ENCODE peak calls at places on chromosomes 6 and 20, in ten cellular contexts. One of them, this sample, is unnamed.

GRCh38 chr6:83354747-83355146 is 76.1 kb downstream of the ME1 start:
- DNase-seq in dorsolateral prefrontal cortex: no peak
- DNase-seq in AG08395: no peak
- DNase-seq in activated T-helper 1 cell treated with anti-CD3 and anti-CD28 coated beads, Interleukin-2, amount 50 U/mL, for 16 hours: no peak
- DNase-seq in activated CD4-positive, alpha-beta T cell treated with anti-CD3 and anti-CD28 coated beads, Interleukin-2, amount 50 U/mL, for 1 hour: no peak
- DNase-seq in Daoy: no peak
- DNase-seq in posterior cingulate gyrus: no peak
- DNase-seq in NCI-H2081: no peak
- DNase-seq in brain microvascular endothelial cell: no peak
- DNase-seq in lower lobe of right lung: no peak
- DNase-seq in this sample: no peak

GRCh38 chr6:15905488-15906392 is 223.1 kb upstream of the MYLIP start:
- DNase-seq in dorsolateral prefrontal cortex: no peak
- DNase-seq in AG08395: no peak
- DNase-seq in activated T-helper 1 cell treated with anti-CD3 and anti-CD28 coated beads, Interleukin-2, amount 50 U/mL, for 16 hours: no peak
- DNase-seq in activated CD4-positive, alpha-beta T cell treated with anti-CD3 and anti-CD28 coated beads, Interleukin-2, amount 50 U/mL, for 1 hour: no peak
- DNase-seq in Daoy: no peak
- DNase-seq in posterior cingulate gyrus: no peak
- DNase-seq in NCI-H2081: no peak
- DNase-seq in brain microvascular endothelial cell: no peak
- DNase-seq in lower lobe of right lung: no peak
- DNase-seq in this sample: no peak

GRCh38 chr6:81834141-81834621 is 81.7 kb upstream of the TENT5A start:
- DNase-seq in dorsolateral prefrontal cortex: no peak
- DNase-seq in AG08395: peak; percentile 81
- DNase-seq in activated T-helper 1 cell treated with anti-CD3 and anti-CD28 coated beads, Interleukin-2, amount 50 U/mL, for 16 hours: no peak
- DNase-seq in activated CD4-positive, alpha-beta T cell treated with anti-CD3 and anti-CD28 coated beads, Interleukin-2, amount 50 U/mL, for 1 hour: no peak
- DNase-seq in Daoy: peak; percentile 39
- DNase-seq in posterior cingulate gyrus: no peak
- DNase-seq in NCI-H2081: no peak
- DNase-seq in brain microvascular endothelial cell: peak; percentile 77
- DNase-seq in lower lobe of right lung: no peak
- DNase-seq in this sample: no peak

GRCh38 chr6:138638626-138639025 is 134.9 kb upstream of the CCDC28A start:
- DNase-seq in dorsolateral prefrontal cortex: no peak
- DNase-seq in AG08395: no peak
- DNase-seq in activated T-helper 1 cell treated with anti-CD3 and anti-CD28 coated beads, Interleukin-2, amount 50 U/mL, for 16 hours: no peak
- DNase-seq in activated CD4-positive, alpha-beta T cell treated with anti-CD3 and anti-CD28 coated beads, Interleukin-2, amount 50 U/mL, for 1 hour: no peak
- DNase-seq in Daoy: no peak
- DNase-seq in posterior cingulate gyrus: no peak
- DNase-seq in NCI-H2081: no peak
- DNase-seq in brain microvascular endothelial cell: no peak
- DNase-seq in lower lobe of right lung: no peak
- DNase-seq in this sample: no peak

GRCh38 chr20:46286380-46286779 is 21.9 kb downstream of the CDH22 start:
- DNase-seq in dorsolateral prefrontal cortex: no peak
- DNase-seq in AG08395: no peak
- DNase-seq in activated T-helper 1 cell treated with anti-CD3 and anti-CD28 coated beads, Interleukin-2, amount 50 U/mL, for 16 hours: no peak
- DNase-seq in activated CD4-positive, alpha-beta T cell treated with anti-CD3 and anti-CD28 coated beads, Interleukin-2, amount 50 U/mL, for 1 hour: no peak
- DNase-seq in Daoy: no peak
- DNase-seq in posterior cingulate gyrus: no peak
- DNase-seq in NCI-H2081: no peak
- DNase-seq in brain microvascular endothelial cell: no peak
- DNase-seq in lower lobe of right lung: no peak
- DNase-seq in this sample: no peak

GRCh38 chr20:3172933-3173581 is at the start of gene LZTS3:
- DNase-seq in dorsolateral prefrontal cortex: peak; percentile 75
- DNase-seq in AG08395: peak; percentile 83
- DNase-seq in activated T-helper 1 cell treated with anti-CD3 and anti-CD28 coated beads, Interleukin-2, amount 50 U/mL, for 16 hours: peak; percentile 65
- DNase-seq in activated CD4-positive, alpha-beta T cell treated with anti-CD3 and anti-CD28 coated beads, Interleukin-2, amount 50 U/mL, for 1 hour: peak; percentile 89
- DNase-seq in Daoy: peak; percentile 80
- DNase-seq in posterior cingulate gyrus: peak; percentile 92
- DNase-seq in NCI-H2081: peak; percentile 34
- DNase-seq in brain microvascular endothelial cell: peak; percentile 36
- DNase-seq in lower lobe of right lung: peak; percentile 80
- DNase-seq in this sample: peak; percentile 66

GRCh38 chr6:122422614-122423267 is 23.3 kb downstream of the HSF2 start:
- DNase-seq in dorsolateral prefrontal cortex: no peak
- DNase-seq in AG08395: no peak
- DNase-seq in activated T-helper 1 cell treated with anti-CD3 and anti-CD28 coated beads, Interleukin-2, amount 50 U/mL, for 16 hours: no peak
- DNase-seq in activated CD4-positive, alpha-beta T cell treated with anti-CD3 and anti-CD28 coated beads, Interleukin-2, amount 50 U/mL, for 1 hour: no peak
- DNase-seq in Daoy: no peak
- DNase-seq in posterior cingulate gyrus: no peak
- DNase-seq in NCI-H2081: no peak
- DNase-seq in brain microvascular endothelial cell: no peak
- DNase-seq in lower lobe of right lung: no peak
- DNase-seq in this sample: no peak

GRCh38 chr6:41266555-41266954 is 19.9 kb downstream of the TREM1 start:
- DNase-seq in dorsolateral prefrontal cortex: no peak
- DNase-seq in AG08395: no peak
- DNase-seq in activated T-helper 1 cell treated with anti-CD3 and anti-CD28 coated beads, Interleukin-2, amount 50 U/mL, for 16 hours: no peak
- DNase-seq in activated CD4-positive, alpha-beta T cell treated with anti-CD3 and anti-CD28 coated beads, Interleukin-2, amount 50 U/mL, for 1 hour: no peak
- DNase-seq in Daoy: no peak
- DNase-seq in posterior cingulate gyrus: no peak
- DNase-seq in NCI-H2081: no peak
- DNase-seq in brain microvascular endothelial cell: no peak
- DNase-seq in lower lobe of right lung: no peak
- DNase-seq in this sample: no peak

GRCh38 chr6:42338573-42339218 is 113.0 kb downstream of the TRERF1 start:
- DNase-seq in dorsolateral prefrontal cortex: no peak
- DNase-seq in AG08395: peak; percentile 92
- DNase-seq in activated T-helper 1 cell treated with anti-CD3 and anti-CD28 coated beads, Interleukin-2, amount 50 U/mL, for 16 hours: no peak
- DNase-seq in activated CD4-positive, alpha-beta T cell treated with anti-CD3 and anti-CD28 coated beads, Interleukin-2, amount 50 U/mL, for 1 hour: no peak
- DNase-seq in Daoy: peak; percentile 98
- DNase-seq in posterior cingulate gyrus: no peak
- DNase-seq in NCI-H2081: no peak
- DNase-seq in brain microvascular endothelial cell: peak; percentile 96
- DNase-seq in lower lobe of right lung: no peak
- DNase-seq in this sample: no peak

GRCh38 chr6:35140991-35141720 is at the start of gene TCP11:
- DNase-seq in dorsolateral prefrontal cortex: no peak
- DNase-seq in AG08395: no peak
- DNase-seq in activated T-helper 1 cell treated with anti-CD3 and anti-CD28 coated beads, Interleukin-2, amount 50 U/mL, for 16 hours: no peak
- DNase-seq in activated CD4-positive, alpha-beta T cell treated with anti-CD3 and anti-CD28 coated beads, Interleukin-2, amount 50 U/mL, for 1 hour: peak; percentile 31
- DNase-seq in Daoy: no peak
- DNase-seq in posterior cingulate gyrus: no peak
- DNase-seq in NCI-H2081: no peak
- DNase-seq in brain microvascular endothelial cell: no peak
- DNase-seq in lower lobe of right lung: peak; percentile 65
- DNase-seq in this sample: no peak

GRCh38 chr6:12572884-12573824 is 143.4 kb upstream of the PHACTR1 start:
- DNase-seq in dorsolateral prefrontal cortex: no peak
- DNase-seq in AG08395: peak; percentile 88
- DNase-seq in activated T-helper 1 cell treated with anti-CD3 and anti-CD28 coated beads, Interleukin-2, amount 50 U/mL, for 16 hours: no peak
- DNase-seq in activated CD4-positive, alpha-beta T cell treated with anti-CD3 and anti-CD28 coated beads, Interleukin-2, amount 50 U/mL, for 1 hour: no peak
- DNase-seq in Daoy: peak; percentile 86
- DNase-seq in posterior cingulate gyrus: no peak
- DNase-seq in NCI-H2081: no peak
- DNase-seq in brain microvascular endothelial cell: peak; percentile 76
- DNase-seq in lower lobe of right lung: no peak
- DNase-seq in this sample: peak; percentile 37

GRCh38 chr6:84052204-84052882 is 18.8 kb downstream of the MRAP2 start:
- DNase-seq in dorsolateral prefrontal cortex: peak; percentile 91
- DNase-seq in AG08395: peak; percentile 80
- DNase-seq in activated T-helper 1 cell treated with anti-CD3 and anti-CD28 coated beads, Interleukin-2, amount 50 U/mL, for 16 hours: no peak
- DNase-seq in activated CD4-positive, alpha-beta T cell treated with anti-CD3 and anti-CD28 coated beads, Interleukin-2, amount 50 U/mL, for 1 hour: no peak
- DNase-seq in Daoy: peak; percentile 74
- DNase-seq in posterior cingulate gyrus: peak; percentile 95
- DNase-seq in NCI-H2081: peak; percentile 94
- DNase-seq in brain microvascular endothelial cell: peak; percentile 71
- DNase-seq in lower lobe of right lung: no peak
- DNase-seq in this sample: peak; percentile 87

GRCh38 chr6:21767891-21768659 is 174.5 kb downstream of the SOX4 start:
- DNase-seq in dorsolateral prefrontal cortex: no peak
- DNase-seq in AG08395: peak; percentile 52
- DNase-seq in activated T-helper 1 cell treated with anti-CD3 and anti-CD28 coated beads, Interleukin-2, amount 50 U/mL, for 16 hours: no peak
- DNase-seq in activated CD4-positive, alpha-beta T cell treated with anti-CD3 and anti-CD28 coated beads, Interleukin-2, amount 50 U/mL, for 1 hour: no peak
- DNase-seq in Daoy: peak; percentile 24
- DNase-seq in posterior cingulate gyrus: no peak
- DNase-seq in NCI-H2081: no peak
- DNase-seq in brain microvascular endothelial cell: no peak
- DNase-seq in lower lobe of right lung: no peak
- DNase-seq in this sample: no peak